ENCODE peak calls at places on chromosomes 12 and 14, in five cellular contexts. H, W, X, K and Y are unnamed samples.

GRCh38 chr12:132447327-132447720 is 42.6 kb upstream of the FBRSL1 start:
- DNase-seq in H (no peak), W (no peak), X (no peak), K (no peak), Y (no peak)

GRCh38 chr12:19095869-19096480 is 33.6 kb upstream of the PLEKHA5 start:
- DNase-seq in H (no peak), W (no peak), X (no peak), K (no peak), Y (no peak)

GRCh38 chr14:77498984-77499527 is 440 bp upstream of the ISM2 start:
- DNase-seq in H (no peak), W (no peak), X (no peak), K (peak), Y (peak)

GRCh38 chr12:81205394-81205793 is 127.5 kb downstream of the ACSS3 start:
- DNase-seq in H (no peak), W (no peak), X (no peak), K (no peak), Y (no peak)

GRCh38 chr12:66636771-66637170 is 42.1 kb downstream of the GRIP1 start:
- DNase-seq in H (no peak), W (no peak), X (no peak), K (no peak), Y (no peak)

GRCh38 chr12:70759161-70759918 is 122.1 kb upstream of the PTPRB start:
- DNase-seq in H (no peak), W (no peak), X (no peak), K (no peak), Y (no peak)

GRCh38 chr14:54186821-54187365 is 209.9 kb upstream of the CDKN3 start:
- DNase-seq in H (no peak), W (no peak), X (no peak), K (no peak), Y (no peak)

GRCh38 chr14:65462411-65462810 is 49.9 kb downstream of the FUT8 start:
- DNase-seq in H (no peak), W (no peak), X (peak), K (no peak), Y (no peak)

GRCh38 chr14:100406505-100407131 is 83.5 kb downstream of the SLC25A47 start:
- DNase-seq in H (peak), W (no peak), X (no peak), K (peak), Y (no peak)

GRCh38 chr14:51596473-51596870 is 55.2 kb upstream of the FRMD6 start:
- DNase-seq in H (no peak), W (no peak), X (no peak), K (no peak), Y (no peak)
- TF ChIP-seq ATF2 in H (no peak), W (no peak), X (no peak), K (no peak), Y (no peak)

GRCh38 chr14:97077253-97077653 is 280.1 kb downstream of the VRK1 start:
- DNase-seq in H (peak), W (no peak), X (peak), K (no peak), Y (no peak)
- TF ChIP-seq ATF2 in H (no peak), W (no peak), X (no peak), K (no peak), Y (no peak)

GRCh38 chr14:24851837-24852236 is 198.1 kb downstream of the STXBP6 start:
- DNase-seq in H (no peak), W (no peak), X (no peak), K (no peak), Y (no peak)

GRCh38 chr14:24853446-24853845 is 196.5 kb downstream of the STXBP6 start:
- DNase-seq in H (no peak), W (no peak), X (no peak), K (no peak), Y (no peak)

GRCh38 chr14:24851406-24851805 is 198.5 kb downstream of the STXBP6 start:
- DNase-seq in H (no peak), W (no peak), X (no peak), K (no peak), Y (no peak)

GRCh38 chr14:24849471-24849870 is 200.5 kb downstream of the STXBP6 start:
- DNase-seq in H (no peak), W (no peak), X (no peak), K (no peak), Y (no peak)

GRCh38 chr14:24852312-24853060 is 197.5 kb downstream of the STXBP6 start:
- DNase-seq in H (no peak), W (no peak), X (no peak), K (no peak), Y (no peak)
- TF ChIP-seq ATF2 in H (no peak), W (no peak), X (no peak), K (no peak), Y (no peak)

GRCh38 chr14:81401420-81402122 is 1.4 kb upstream of the STON2 start:
- DNase-seq in H (no peak), W (no peak), X (no peak), K (no peak), Y (no peak)

GRCh38 chr14:81400852-81401251 is 728 bp upstream of the STON2 start:
- DNase-seq in H (no peak), W (no peak), X (no peak), K (no peak), Y (no peak)

GRCh38 chr14:81396108-81396507 is 4.0 kb downstream of the STON2 start:
- DNase-seq in H (no peak), W (no peak), X (no peak), K (no peak), Y (no peak)

GRCh38 chr14:81400202-81400678 is at the start of gene STON2:
- DNase-seq in H (peak), W (no peak), X (no peak), K (no peak), Y (no peak)

DNA sequence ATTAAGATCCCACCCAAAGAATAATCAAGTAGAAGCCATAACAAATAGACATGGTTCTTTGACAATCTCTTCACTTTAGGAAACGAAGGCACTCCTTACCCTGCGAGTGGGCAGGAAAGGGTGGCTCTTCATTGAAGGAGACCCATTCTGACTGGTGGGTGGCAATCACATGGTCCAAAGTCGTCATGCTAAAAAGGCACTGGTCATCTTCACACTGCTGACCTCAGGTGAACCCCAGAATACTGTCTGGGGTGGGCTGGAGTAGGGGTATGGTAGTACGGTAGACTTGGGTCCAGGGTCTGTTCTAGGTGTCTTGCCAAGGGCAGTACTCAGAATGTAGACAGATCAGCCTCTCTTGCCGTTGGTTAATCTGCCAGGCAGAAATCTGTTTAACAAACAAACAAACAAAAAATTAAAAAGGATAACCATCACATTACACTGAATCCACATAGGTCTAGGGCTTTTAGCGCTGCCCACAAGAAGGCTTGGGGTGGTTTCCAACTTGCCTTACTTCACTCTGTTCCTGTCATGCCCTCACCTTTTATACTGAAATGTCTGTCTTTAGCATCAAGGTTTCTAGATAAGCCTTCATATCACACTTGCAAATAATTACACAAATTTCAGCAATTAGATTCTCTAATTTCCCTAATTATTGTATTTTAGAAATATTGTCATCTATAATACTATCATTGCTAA is 1.8 kb downstream of the STON2 start:
- DNase-seq in H (no peak), W (no peak), X (no peak), K (no peak), Y (no peak)
- TF ChIP-seq ATF2 in H (no peak), W (no peak), X (no peak), K (no peak), Y (no peak)

DNA sequence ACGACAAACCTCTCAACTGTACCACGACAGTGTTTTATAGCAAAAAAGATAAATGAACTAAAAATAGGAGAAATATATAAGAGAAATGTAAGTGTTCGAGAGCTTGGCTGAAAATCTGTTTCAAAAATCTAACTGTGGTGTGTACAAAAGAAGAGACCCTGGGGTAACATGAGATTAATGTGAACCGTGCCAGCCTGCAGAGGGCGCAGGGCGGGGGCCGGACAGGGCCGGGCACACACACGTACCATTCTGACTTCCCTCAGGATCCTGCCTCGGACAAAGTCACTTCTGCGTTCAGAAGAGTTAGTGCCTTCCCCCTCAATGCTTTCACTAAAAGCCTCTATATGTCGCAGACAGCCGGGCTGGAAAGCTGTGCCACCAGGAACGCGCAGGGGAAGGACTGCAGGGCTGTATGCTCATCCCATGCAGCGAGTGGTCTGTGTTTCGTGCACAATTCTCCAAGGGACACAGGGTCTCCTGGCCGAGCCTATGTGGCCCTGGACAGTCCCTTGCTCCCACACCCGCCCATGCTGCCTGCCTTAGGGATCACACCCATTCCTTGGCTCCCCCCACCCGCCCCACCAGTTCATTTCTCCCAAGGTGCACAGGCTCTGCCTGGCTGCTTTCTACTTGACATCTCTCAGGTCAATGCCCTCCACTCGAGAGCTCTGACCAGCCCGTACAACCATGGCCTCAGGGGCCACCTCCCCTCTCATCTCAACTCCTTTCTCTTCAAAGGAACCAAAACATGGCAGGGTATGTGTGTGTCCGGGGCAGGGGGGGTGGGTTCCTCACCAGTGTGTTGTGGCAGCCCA is 8.5 kb downstream of the CDCA4 start:
- DNase-seq in H (no peak), W (no peak), X (no peak), K (no peak), Y (no peak)
- TF ChIP-seq ATF2 in H (no peak), W (no peak), X (no peak), K (no peak), Y (no peak)

DNA sequence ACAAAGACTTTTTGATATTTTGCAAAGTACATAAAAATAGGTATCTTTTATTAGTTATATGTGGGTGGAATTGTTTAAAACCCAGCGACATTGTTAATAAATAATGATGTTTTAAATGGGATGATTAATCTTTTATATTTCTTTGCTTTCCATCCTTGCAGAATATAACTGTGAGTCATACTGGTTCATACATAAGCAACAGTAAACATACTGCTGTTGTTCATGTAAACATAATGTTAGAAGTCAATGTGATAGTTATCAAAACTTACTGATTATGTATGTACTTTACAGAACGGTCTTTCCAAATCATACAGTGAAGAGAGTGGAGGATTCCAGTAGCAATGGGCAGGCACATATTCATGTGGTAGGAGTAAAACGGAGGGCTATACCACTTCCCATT is 119.8 kb downstream of the ARID2 start:
- DNase-seq in H (no peak), W (no peak), X (no peak), K (no peak), Y (no peak)
- TF ChIP-seq ATF2 in H (no peak), W (no peak), X (no peak), K (no peak), Y (no peak)